ENCODE peak calls at places on chromosome 11, in five cellular contexts. T, H, A, K and M are unnamed samples.

GRCh38 chr11:61617515-61617914 is 36.6 kb upstream of the SYT7 start:
- DNase-seq in T (no peak), H (no peak), A (no peak), K (no peak), M (no peak)

GRCh38 chr11:111513240-111513605 is 1.0 kb upstream of the BTG4 start:
- DNase-seq in T (no peak), H (no peak), A (no peak), K (no peak), M (no peak)

GRCh38 chr11:35662061-35662648 is 420 bp upstream of the TRIM44 start:
- DNase-seq in T (peak; percentile 36), H (no peak), A (no peak), K (no peak), M (no peak)

GRCh38 chr11:71324788-71325417 is 72.5 kb upstream of the SHANK2 start:
- DNase-seq in T (no peak), H (no peak), A (no peak), K (no peak), M (no peak)

GRCh38 chr11:72599325-72600117 is 74.7 kb downstream of the PDE2A start:
- DNase-seq in T (no peak), H (no peak), A (no peak), K (peak; percentile 13), M (no peak)

GRCh38 chr11:12392672-12393071 is 15.3 kb downstream of the PARVA start:
- DNase-seq in T (no peak), H (no peak), A (no peak), K (no peak), M (no peak)

GRCh38 chr11:69931994-69932910 is 113.0 kb upstream of the FGF3 start:
- DNase-seq in T (no peak), H (peak; percentile 3), A (no peak), K (no peak), M (no peak)

GRCh38 chr11:13143486-13144297 is 133.9 kb upstream of the BMAL1 start:
- DNase-seq in T (no peak), H (no peak), A (no peak), K (no peak), M (peak; percentile 71)

GRCh38 chr11:78651923-78652602 is 77.4 kb upstream of the NARS2 start:
- DNase-seq in T (no peak), H (no peak), A (no peak), K (no peak), M (no peak)

GRCh38 chr11:8832571-8833260 is 78.3 kb upstream of the AKIP1 start:
- DNase-seq in T (no peak), H (no peak), A (no peak), K (peak; percentile 92), M (peak; percentile 64)

GRCh38 chr11:99148352-99148751 is 127.6 kb downstream of the CNTN5 start:
- DNase-seq in T (no peak), H (no peak), A (no peak), K (no peak), M (no peak)

GRCh38 chr11:109034341-109034696 is 369.4 kb downstream of the DDX10 start:
- DNase-seq in T (no peak), H (no peak), A (no peak), K (peak; percentile 61), M (no peak)

GRCh38 chr11:6825333-6825744 is 20.1 kb upstream of the OR10A5 start:
- DNase-seq in T (no peak), H (no peak), A (no peak), K (no peak), M (no peak)